ENCODE peak calls at places on chromosomes 1 and 21, in four cellular contexts. O is A549, X is K562, Y is HepG2. I is an unnamed sample.

GRCh38 chr1:8545078-8545477 is 227.2 kb downstream of the SLC45A1 start:
- DNase-seq in O (no peak), Y (no peak), X (no peak), I (no peak)

GRCh38 chr1:16984717-16985116 is 4.3 kb upstream of the MFAP2 start:
- DNase-seq in X (no peak), O (no peak), Y (no peak), I (peak; percentile 93)

GRCh38 chr1:151958959-151959358 is 34.7 kb downstream of the S100A10 start:
- DNase-seq in Y (no peak), O (no peak), X (no peak), I (no peak)

GRCh38 chr1:234699795-234700665 is 90.1 kb upstream of the IRF2BP2 start:
- DNase-seq in O (no peak), Y (no peak), X (peak; percentile 86), I (peak; percentile 19)

GRCh38 chr21:33362044-33362555 is 37.3 kb downstream of the IFNAR1 start:
- DNase-seq in Y (no peak), O (no peak), X (no peak), I (no peak)

GRCh38 chr1:28796321-28797213 is 15.4 kb upstream of the OPRD1 start:
- DNase-seq in Y (no peak), X (no peak), O (no peak), I (no peak)

GRCh38 chr1:169577981-169578738 is 8.1 kb downstream of the F5 start:
- DNase-seq in X (no peak), Y (no peak), O (no peak), I (no peak)

GRCh38 chr21:44980562-44981489 is 41.0 kb downstream of the SLX9 start:
- DNase-seq in O (no peak), X (no peak), Y (no peak), I (no peak)

GRCh38 chr1:31715097-31715872 is 11.5 kb upstream of the COL16A1 start:
- DNase-seq in X (peak; percentile 92), O (peak; percentile 87), Y (peak; percentile 86), I (peak; percentile 92)

GRCh38 chr21:36028127-36029069 is 31.9 kb downstream of the SETD4 start:
- DNase-seq in X (peak; percentile 88), O (peak; percentile 51), Y (peak; percentile 47), I (peak; percentile 73)

GRCh38 chr1:228852511-228853088 is 117.3 kb downstream of the RHOU start:
- DNase-seq in X (no peak), O (no peak), Y (no peak), I (no peak)

GRCh38 chr1:210653771-210654170 is 325.1 kb downstream of the HHAT start:
- DNase-seq in Y (no peak), X (no peak), O (no peak), I (peak; percentile 37)

GRCh38 chr1:227921461-227922185 is 26.1 kb downstream of the WNT9A start:
- DNase-seq in O (no peak), X (no peak), Y (no peak), I (no peak)

DNA sequence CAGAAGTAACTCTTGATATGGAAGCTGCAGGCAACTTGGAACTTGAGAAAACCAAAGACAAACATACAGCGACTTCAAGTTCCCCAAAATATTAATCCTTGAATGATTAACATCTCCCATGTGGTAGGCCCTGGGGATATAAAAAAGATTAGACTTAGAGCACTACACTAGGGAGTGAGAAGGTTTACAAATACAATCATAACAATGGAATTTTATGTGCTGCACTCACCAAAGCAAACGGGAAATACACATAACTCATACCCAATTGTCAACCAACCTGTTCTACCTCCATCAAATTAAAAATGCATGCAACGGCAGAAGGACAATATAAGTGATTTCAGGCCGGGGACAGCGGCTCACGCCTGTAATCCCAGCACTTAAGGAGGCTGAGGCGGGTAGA is 3.7 kb downstream of the SMYD3 start:
- DNase-seq in O (no peak), X (no peak), Y (no peak), I (no peak)
- TF ChIP-seq JUN in O (no peak), X (no peak), Y (no peak), I (no peak)

GRCh38 chr1:97947751-97948150 is 26.9 kb upstream of the DPYD start:
- DNase-seq in Y (no peak), X (no peak), O (no peak), I (no peak)
- H3K4me2 ChIP-seq in Y (no peak overlapping the region), X (no peak overlapping the region), O (no peak overlapping the region), I (no peak overlapping the region)

DNA sequence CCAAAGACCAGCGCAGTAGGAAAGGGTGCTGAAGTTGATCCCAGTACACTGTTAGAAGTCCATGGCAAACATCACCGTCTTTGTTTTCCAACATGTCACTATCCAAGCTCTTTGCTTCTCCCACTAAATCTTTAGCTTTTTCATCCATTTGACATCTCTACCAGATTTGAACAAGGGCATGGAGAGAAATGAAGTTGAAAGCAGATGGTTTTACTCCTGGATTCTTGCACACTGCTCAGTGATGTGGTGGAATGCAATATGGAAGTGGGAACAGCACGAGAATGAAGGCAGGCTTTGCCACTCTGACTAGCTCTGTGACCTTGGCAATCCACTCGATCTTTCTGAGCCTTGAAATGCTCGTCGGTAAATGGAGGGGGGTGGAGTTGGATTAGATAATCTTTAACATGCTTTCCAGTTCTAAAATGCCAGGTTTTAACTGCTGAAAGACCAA is 20.4 kb downstream of the DSTYK start:
- DNase-seq in Y (peak; percentile 73), X (no peak), O (no peak), I (no peak)
- TF ChIP-seq MYC in Y (no peak), X (no peak), O (no peak), I (no peak)

GRCh38 chr1:201861448-201861847 is 27.2 kb upstream of the SHISA4 start:
- DNase-seq in X (no peak), O (no peak), Y (no peak), I (no peak)

DNA sequence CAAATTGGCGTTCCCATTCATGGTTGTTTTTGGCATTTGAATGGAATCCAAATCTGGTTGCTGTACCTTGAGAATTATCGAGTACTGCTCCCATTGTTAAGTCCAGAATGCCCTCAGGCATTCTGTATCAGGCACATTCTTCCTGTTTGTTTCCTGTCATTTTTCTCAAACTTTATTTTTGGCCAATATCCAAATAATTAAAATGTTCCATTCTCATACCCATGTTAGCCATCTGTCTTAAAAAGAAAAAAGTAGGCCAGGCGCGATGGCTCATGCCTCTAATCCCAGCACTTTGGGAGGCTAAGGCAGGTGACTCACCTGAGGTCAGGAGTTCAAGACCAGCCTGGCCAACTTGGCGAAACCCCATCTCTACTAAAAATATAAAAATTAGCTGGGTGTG is 29.3 kb upstream of the SHISA4 start:
- DNase-seq in O (no peak), X (no peak), Y (no peak), I (peak; percentile 89)
- TF ChIP-seq JUN in O (no peak), X (no peak), Y (no peak), I (peak; percentile 2)